ENCODE peak calls at places on chromosomes 6 and 20, in seven cellular contexts. U, C, A, K, J, Q and I are unnamed samples.

GRCh38 chr20:62651285-62652021 is 9.2 kb downstream of the SLCO4A1 start:
- DNase-seq in U (no peak), C (no peak), A (no peak), K (no peak), J (peak; percentile 72), Q (peak; percentile 50), I (no peak)

GRCh38 chr20:13455713-13456112 is 183.0 kb downstream of the TASP1 start:
- DNase-seq in U (no peak), C (no peak), A (no peak), K (no peak), J (peak; percentile 47), Q (no peak), I (no peak)

GRCh38 chr20:62740286-62741141 is 31.9 kb downstream of the NTSR1 start:
- DNase-seq in U (no peak), C (no peak), A (no peak), K (peak; percentile 88), J (peak; percentile 48), Q (no peak), I (no peak)

GRCh38 chr20:43508106-43508505 is 609 bp downstream of the L3MBTL1 start:
- DNase-seq in U (no peak), C (peak; percentile 28), A (no peak), K (no peak), J (no peak), Q (no peak), I (no peak)

GRCh38 chr6:149354009-149354408 is 36.5 kb downstream of the TAB2 start:
- DNase-seq in U (no peak), C (no peak), A (no peak), K (no peak), J (no peak), Q (no peak), I (no peak)

GRCh38 chr6:17102258-17102870 is 514 bp downstream of the STMND1 start:
- DNase-seq in U (no peak), C (no peak), A (no peak), K (no peak), J (no peak), Q (no peak), I (no peak)

GRCh38 chr6:125631165-125631564 is 118.3 kb upstream of the HEY2 start:
- DNase-seq in U (peak; percentile 65), C (no peak), A (no peak), K (no peak), J (no peak), Q (no peak), I (no peak)

GRCh38 chr6:41713161-41713649 is 22.2 kb downstream of the TFEB start:
- DNase-seq in U (peak; percentile 88), C (no peak), A (no peak), K (no peak), J (peak; percentile 90), Q (peak; percentile 72), I (no peak)